ENCODE peak calls at places on chromosome 1, in six cellular contexts. T, I, H, M, K and Q are unnamed samples.

GRCh38 chr1:202155478-202156021 is 4.9 kb downstream of the PTPN7 start:
- DNase-seq in K (no peak), T (no peak), H (no peak), I (peak), M (peak), Q (no peak)

GRCh38 chr1:183568176-183569041 is 21.9 kb downstream of the NCF2 start:
- DNase-seq in H (no peak), K (no peak), M (no peak), T (no peak), I (no peak), Q (peak)

GRCh38 chr1:50665413-50665812 is 242.2 kb upstream of the DMRTA2 start:
- DNase-seq in I (peak), T (no peak), H (no peak), K (no peak), M (peak), Q (no peak)

GRCh38 chr1:206586501-206587445 is 25.5 kb downstream of the EIF2D start:
- DNase-seq in H (no peak), I (no peak), M (no peak), K (no peak), T (no peak), Q (no peak)

GRCh38 chr1:53905509-53905908 is 11.5 kb downstream of the DIO1 start:
- DNase-seq in K (no peak), T (no peak), M (no peak), I (no peak), H (no peak), Q (no peak)

GRCh38 chr1:7267493-7267892 is 482.2 kb downstream of the CAMTA1 start:
- DNase-seq in I (peak), M (peak), T (no peak), H (peak), K (no peak), Q (no peak)

GRCh38 chr1:7380712-7381111 is 390.4 kb upstream of the VAMP3 start:
- DNase-seq in H (peak), K (peak), T (no peak), I (no peak), M (no peak), Q (no peak)

GRCh38 chr1:31216016-31216415 is 23.7 kb downstream of the NKAIN1 start:
- DNase-seq in I (peak), K (peak), M (peak), T (no peak), H (no peak), Q (no peak)

GRCh38 chr1:229238674-229239415 is 32.1 kb upstream of the RAB4A start:
- DNase-seq in I (no peak), K (no peak), M (no peak), H (peak), T (no peak), Q (no peak)

GRCh38 chr1:24294757-24295371 is 24.3 kb upstream of the GRHL3 start:
- DNase-seq in K (no peak), I (peak), T (no peak), M (no peak), H (no peak), Q (no peak)

GRCh38 chr1:36257375-36257767 is 33.1 kb downstream of the THRAP3 start:
- DNase-seq in K (no peak), I (no peak), H (no peak), T (no peak), M (no peak), Q (peak)

GRCh38 chr1:157021688-157022087 is 23.9 kb downstream of the ARHGEF11 start:
- DNase-seq in T (no peak), I (no peak), M (no peak), K (no peak), H (no peak), Q (no peak)
- H4K91ac ChIP-seq in T (no peak), I (no peak), M (no peak), K (no peak), H (no peak), Q (no peak)

DNA sequence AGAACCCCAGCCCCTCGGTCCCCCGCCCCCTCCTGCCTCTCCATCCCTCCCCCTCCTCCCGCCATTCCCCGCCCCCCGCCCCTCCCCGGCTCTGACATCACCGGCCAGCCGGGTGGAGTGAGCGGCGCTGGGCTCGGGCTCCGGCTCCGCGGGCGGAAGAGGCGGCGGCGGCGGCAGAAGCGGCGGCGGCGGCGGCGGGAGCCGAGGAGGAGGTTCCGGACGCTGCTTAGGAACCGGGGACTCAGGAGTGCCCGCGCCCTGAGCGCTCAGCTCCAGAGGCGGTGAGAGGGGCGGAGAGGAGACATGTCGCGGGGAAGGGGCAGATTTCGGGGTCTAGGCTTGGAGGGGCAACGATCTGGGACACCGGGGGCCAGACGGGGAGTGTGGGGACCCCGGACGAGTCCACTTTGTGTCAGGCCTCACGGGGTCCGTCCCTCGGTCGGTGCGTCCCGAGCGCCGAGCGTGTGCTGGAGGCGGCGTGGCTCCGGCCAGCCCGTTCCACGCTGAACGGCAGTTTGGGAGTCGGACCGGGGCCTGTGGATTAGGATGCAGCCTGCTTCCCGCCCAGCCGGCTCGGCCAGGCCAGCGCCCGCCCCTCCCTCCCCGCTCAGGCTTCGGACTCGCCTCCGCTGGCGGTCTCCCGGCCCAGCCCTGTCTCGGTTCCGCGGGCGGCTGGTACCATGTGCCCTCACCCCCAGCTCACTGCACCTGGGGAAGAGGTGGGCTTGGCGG is at the start of gene PEA15:
- DNase-seq in M (peak), K (peak), T (peak), I (peak), H (peak), Q (peak)
- H3K4ac ChIP-seq in M (peak), K (no peak), T (no peak), I (peak), H (peak), Q (peak)

GRCh38 chr1:116373451-116374339 is 651 bp downstream of the ATP1A1 start:
- DNase-seq in M (peak), H (peak), T (peak), I (peak), K (peak), Q (peak)
- H2BK120ac ChIP-seq in M (peak), H (no peak), T (peak), I (peak), K (peak), Q (peak)

GRCh38 chr1:227333423-227333822 is 15.1 kb upstream of the CDC42BPA start:
- DNase-seq in T (no peak), K (no peak), H (no peak), I (no peak), M (no peak), Q (no peak)
- H4K91ac ChIP-seq in T (no peak), K (no peak), H (no peak), I (no peak), M (no peak), Q (no peak)

GRCh38 chr1:25569599-25570458 is 26.4 kb downstream of the LDLRAP1 start:
- DNase-seq in H (no peak), I (no peak), M (no peak), T (no peak), K (no peak), Q (no peak)
- H3K4ac ChIP-seq in H (no peak), I (no peak), M (peak), T (no peak), K (no peak), Q (no peak)

DNA sequence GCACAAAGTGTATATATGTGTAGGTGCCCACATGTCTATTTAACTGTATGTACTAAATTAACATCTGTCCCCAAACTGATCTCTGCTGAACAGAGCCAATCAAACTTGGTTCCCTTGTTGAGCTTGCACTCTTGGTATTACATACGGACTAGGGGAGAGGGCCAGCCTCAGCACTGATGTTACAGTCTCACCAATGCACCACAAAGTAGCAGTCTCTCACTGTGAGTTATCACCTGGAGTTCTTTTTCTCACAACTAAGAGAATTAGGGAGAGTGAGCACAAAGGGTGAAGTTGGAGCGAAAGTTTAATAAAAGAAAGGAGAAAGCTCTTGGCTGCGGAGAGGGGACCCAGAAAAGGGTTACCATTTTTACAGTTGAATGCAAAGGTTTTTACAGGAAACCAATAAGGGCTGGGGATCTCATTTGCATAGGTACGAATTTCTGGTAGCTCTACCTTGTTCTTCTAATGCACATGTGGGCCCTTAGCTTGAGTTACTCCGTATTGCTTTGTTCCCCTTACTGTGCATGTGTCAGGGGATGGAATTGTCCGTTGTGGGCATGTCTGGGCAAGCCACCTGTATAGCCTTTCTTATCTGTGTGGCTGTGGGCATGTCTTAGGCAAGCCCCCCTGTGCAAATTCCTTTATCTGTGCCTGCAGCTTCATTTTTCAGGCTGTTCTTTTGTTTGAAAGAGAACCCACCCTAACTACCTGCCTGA is 13.3 kb upstream of the CHI3L2 start:
- DNase-seq in K (peak), H (no peak), T (no peak), M (peak), I (no peak), Q (peak)
- H2BK120ac ChIP-seq in K (peak), H (peak), T (no peak), M (peak), I (no peak), Q (peak)

GRCh38 chr1:203305809-203306088 is 430 bp downstream of the BTG2 start:
- DNase-seq in M (no peak), T (no peak), K (no peak), H (no peak), I (no peak), Q (no peak)
- H4K91ac ChIP-seq in M (peak), T (no peak), K (no peak), H (no peak), I (no peak), Q (peak)

GRCh38 chr1:234683856-234684632 is 74.1 kb upstream of the IRF2BP2 start:
- DNase-seq in K (peak), M (peak), T (no peak), I (peak), H (no peak), Q (peak)
- H3K4ac ChIP-seq in K (no peak), M (no peak), T (no peak), I (no peak), H (no peak), Q (no peak)

GRCh38 chr1:63847308-63847910 is 73.6 kb downstream of the ROR1 start:
- DNase-seq in H (no peak), I (no peak), M (no peak), T (no peak), K (no peak), Q (no peak)

GRCh38 chr1:63854091-63854490 is 80.3 kb downstream of the ROR1 start:
- DNase-seq in K (no peak), M (no peak), T (no peak), H (no peak), I (no peak), Q (no peak)

GRCh38 chr1:63845346-63845745 is 71.5 kb downstream of the ROR1 start:
- DNase-seq in T (no peak), K (no peak), M (no peak), I (no peak), H (no peak), Q (no peak)

GRCh38 chr1:63843884-63844283 is 70.1 kb downstream of the ROR1 start:
- DNase-seq in T (no peak), I (no peak), H (no peak), M (no peak), K (no peak), Q (no peak)

DNA sequence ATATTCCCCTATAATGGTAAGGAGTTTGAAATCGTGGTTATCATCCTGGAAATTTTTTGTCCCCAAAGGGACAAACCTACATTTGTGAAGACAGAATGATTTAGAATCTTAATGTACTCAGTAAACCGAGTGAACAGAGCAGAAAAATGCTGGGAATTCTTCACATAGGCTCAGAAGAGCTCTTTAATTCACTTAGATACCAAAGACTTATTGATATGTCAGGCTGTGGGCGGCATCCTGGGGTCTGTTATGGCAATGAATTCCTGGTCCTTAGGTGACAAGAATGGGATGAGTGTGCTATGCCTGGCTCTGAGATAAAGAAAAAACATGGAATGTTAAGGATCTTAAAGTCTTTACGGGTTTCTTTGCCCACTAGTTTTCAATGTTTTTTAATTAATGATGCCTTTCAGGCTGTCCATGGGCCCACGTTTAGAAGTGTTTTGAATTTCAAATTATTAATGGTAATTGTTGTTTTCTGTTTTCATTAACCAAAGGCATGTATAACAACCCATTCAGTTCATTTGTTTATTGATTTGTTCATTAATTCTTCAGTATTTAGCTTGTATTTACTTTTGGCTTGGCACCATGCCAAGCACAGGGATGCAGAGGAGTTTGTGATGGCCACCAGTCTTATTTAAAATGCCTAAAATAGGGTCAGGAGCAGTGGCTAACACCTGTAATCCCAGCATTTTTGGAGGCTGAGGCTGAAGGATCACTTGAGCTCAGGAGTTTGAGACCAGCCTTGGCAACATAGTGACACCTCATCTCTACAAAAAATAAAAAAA is 75.1 kb downstream of the ROR1 start:
- DNase-seq in K (no peak), M (no peak), T (no peak), H (no peak), I (no peak), Q (no peak)
- H2BK120ac ChIP-seq in K (no peak), M (no peak), T (no peak), H (no peak), I (no peak), Q (no peak)